ENCODE peak calls at places on chromosome 10, in four cellular contexts. C is HepG2, W is GM12878, R is H1. A is an unnamed sample.

GRCh38 chr10:69268761-69269416 is 9.4 kb upstream of the HK1 start:
- DNase-seq in C (no peak), R (no peak), W (no peak), A (no peak)

GRCh38 chr10:43215758-43216455 is 51.0 kb downstream of the RASGEF1A start:
- DNase-seq in R (no peak), W (no peak), C (no peak), A (no peak)

GRCh38 chr10:111430070-111430469 is 353.2 kb downstream of the ADRA2A start:
- DNase-seq in R (no peak), W (no peak), C (no peak), A (no peak)

GRCh38 chr10:94066411-94066810 is 72.7 kb downstream of the PLCE1 start:
- DNase-seq in W (no peak), R (no peak), C (peak), A (peak)

GRCh38 chr10:1287493-1288480 is 231.6 kb downstream of the WDR37 start:
- DNase-seq in W (no peak), R (no peak), C (no peak), A (no peak)

GRCh38 chr10:47037654-47038425 is 126.6 kb downstream of the PTPN20 start:
- DNase-seq in C (no peak), R (no peak), W (no peak), A (no peak)

GRCh38 chr10:26642896-26643653 is 54.4 kb upstream of the PDSS1 start:
- DNase-seq in R (no peak), W (no peak), C (no peak), A (peak)

GRCh38 chr10:5574642-5575131 is 49.9 kb downstream of the CALML3 start:
- DNase-seq in C (no peak), R (no peak), W (no peak), A (no peak)

GRCh38 chr10:29130190-29130673 is 158.6 kb upstream of the LYZL1 start:
- DNase-seq in R (no peak), W (no peak), C (peak), A (peak)

GRCh38 chr10:62582804-62583208 is 208.6 kb downstream of the ZNF365 start:
- DNase-seq in R (no peak), W (no peak), C (no peak), A (no peak)

GRCh38 chr10:103276941-103277712 is at the start of gene INA:
- DNase-seq in W (no peak), R (peak), C (no peak), A (no peak)

GRCh38 chr10:29189272-29189671 is 99.6 kb upstream of the LYZL1 start:
- DNase-seq in W (no peak), C (no peak), R (no peak), A (no peak)

GRCh38 chr10:29415876-29416275 is 127.0 kb downstream of the LYZL1 start:
- DNase-seq in R (no peak), C (no peak), W (no peak), A (no peak)

GRCh38 chr10:2111936-2112335 is 374.6 kb upstream of the ADARB2 start:
- DNase-seq in C (peak), W (no peak), R (no peak), A (no peak)

GRCh38 chr10:17454181-17454800 is at the start of gene ST8SIA6:
- DNase-seq in R (peak), W (no peak), C (no peak), A (peak)

GRCh38 chr10:133274751-133275682 is 1.7 kb downstream of the ADAM8 start:
- DNase-seq in C (no peak), W (peak), R (no peak), A (peak)

GRCh38 chr10:113474756-113475155 is 78.1 kb upstream of the HABP2 start:
- DNase-seq in R (no peak), W (no peak), C (no peak), A (no peak)

GRCh38 chr10:19816420-19817250 is at the start of gene PLXDC2:
- DNase-seq in R (peak), W (no peak), C (no peak), A (no peak)

GRCh38 chr10:44908936-44909335 is 2.2 kb upstream of the TMEM72 start:
- DNase-seq in R (no peak), C (no peak), W (no peak), A (no peak)

GRCh38 chr10:9800011-9800410 is 1217.7 kb upstream of the CELF2 start:
- DNase-seq in R (no peak), W (no peak), C (no peak), A (no peak)

GRCh38 chr10:118850418-118851061 is 95.8 kb upstream of the CACUL1 start:
- DNase-seq in R (peak), W (no peak), C (peak), A (peak)

GRCh38 chr10:25036381-25036780 is 20.0 kb downstream of the THNSL1 start:
- DNase-seq in R (no peak), W (peak), C (no peak), A (no peak)

GRCh38 chr10:131464789-131465188 is 153.3 kb upstream of the TCERG1L start:
- DNase-seq in C (no peak), W (no peak), R (no peak), A (no peak)

DNA sequence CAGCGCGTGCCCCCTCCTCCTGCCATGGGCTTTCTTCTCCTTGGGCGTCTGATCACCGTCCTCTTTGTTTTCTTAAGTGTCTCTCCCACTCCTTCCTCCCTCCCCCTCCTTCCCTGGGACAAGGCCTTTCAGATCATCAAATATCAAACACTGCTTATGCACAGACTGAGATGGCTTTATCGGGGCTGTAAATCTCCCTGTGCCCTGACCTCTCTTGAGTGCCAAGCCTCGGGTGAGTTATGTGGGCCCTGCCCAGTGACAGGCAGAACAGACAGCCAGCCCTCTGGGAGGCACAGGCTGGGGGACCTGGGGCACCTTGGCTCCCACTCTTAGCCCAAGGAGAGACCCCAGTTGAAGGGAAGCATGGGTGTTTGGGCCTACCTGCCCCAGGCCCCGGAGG is 116.4 kb downstream of the C10orf105 start:
- DNase-seq in W (no peak), C (no peak), R (no peak), A (no peak)
- TF ChIP-seq HDAC6 in W (no peak), C (no peak), R (no peak), A (no peak)

GRCh38 chr10:90227259-90227658 is 525.9 kb downstream of the KIF20B start:
- DNase-seq in C (no peak), W (no peak), R (no peak), A (no peak)

GRCh38 chr10:90226526-90226925 is 525.1 kb downstream of the KIF20B start:
- DNase-seq in C (no peak), R (no peak), W (no peak), A (no peak)

GRCh38 chr10:90224791-90225566 is 523.6 kb downstream of the KIF20B start:
- DNase-seq in C (no peak), W (no peak), R (no peak), A (no peak)

GRCh38 chr10:90229486-90229885 is 528.1 kb downstream of the KIF20B start:
- DNase-seq in R (no peak), C (no peak), W (no peak), A (no peak)

GRCh38 chr10:90227786-90228185 is 526.4 kb downstream of the KIF20B start:
- DNase-seq in W (no peak), R (no peak), C (no peak), A (no peak)
- TF ChIP-seq HDAC6 in W (no peak), R (no peak), C (no peak), A (no peak)

GRCh38 chr10:34102237-34102673 is 712.8 kb downstream of the PARD3 start:
- DNase-seq in R (no peak), C (no peak), W (no peak), A (no peak)

GRCh38 chr10:34102917-34103506 is 712.1 kb downstream of the PARD3 start:
- DNase-seq in R (no peak), C (no peak), W (no peak), A (no peak)

GRCh38 chr10:34106356-34106885 is 708.7 kb downstream of the PARD3 start:
- DNase-seq in W (no peak), C (no peak), R (no peak), A (no peak)

GRCh38 chr10:34107623-34108516 is 707.2 kb downstream of the PARD3 start:
- DNase-seq in W (no peak), C (no peak), R (no peak), A (no peak)

DNA sequence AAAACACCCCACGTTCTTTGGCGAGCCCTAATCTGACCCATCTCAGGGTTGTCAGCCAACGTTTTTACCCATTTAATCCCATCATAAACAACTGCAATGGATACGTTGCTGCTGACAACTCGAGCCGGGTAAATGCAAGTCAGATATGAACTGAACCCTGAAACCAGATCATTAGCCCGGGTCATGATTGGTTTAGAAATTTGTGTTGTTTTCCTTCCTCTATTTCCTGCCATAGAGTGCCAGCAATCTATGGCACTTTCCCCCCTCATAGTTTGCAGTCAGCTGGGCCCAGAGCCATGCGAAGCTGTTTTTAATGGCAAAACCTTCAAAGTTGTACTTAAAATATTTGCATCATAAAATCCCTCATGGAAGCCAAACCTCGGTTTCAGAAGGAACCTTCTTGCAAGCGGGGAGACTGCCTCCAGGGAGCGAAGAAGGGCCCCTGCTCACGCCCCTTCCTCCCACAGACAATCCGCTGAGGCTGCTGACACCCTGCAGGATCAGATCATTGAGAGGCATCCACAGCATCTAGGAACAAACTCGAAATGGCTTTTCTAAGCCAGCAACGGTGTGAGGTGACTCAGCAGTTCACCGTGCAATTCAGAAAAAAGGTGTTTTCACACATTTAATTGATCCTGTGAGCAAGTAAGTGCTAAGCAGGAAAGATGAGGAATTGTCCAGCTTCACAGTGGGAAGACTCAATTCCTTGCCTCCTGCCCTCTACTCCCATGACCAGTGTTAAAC is 710.1 kb downstream of the PARD3 start:
- DNase-seq in C (no peak), R (no peak), W (no peak), A (no peak)
- TF ChIP-seq HDAC6 in C (no peak), R (no peak), W (no peak), A (no peak)

GRCh38 chr10:15379043-15379442 is 8.0 kb upstream of the FAM171A1 start:
- DNase-seq in W (no peak), R (peak), C (no peak), A (no peak)
- TF ChIP-seq HDAC6 in W (no peak), R (no peak), C (no peak), A (no peak)

DNA sequence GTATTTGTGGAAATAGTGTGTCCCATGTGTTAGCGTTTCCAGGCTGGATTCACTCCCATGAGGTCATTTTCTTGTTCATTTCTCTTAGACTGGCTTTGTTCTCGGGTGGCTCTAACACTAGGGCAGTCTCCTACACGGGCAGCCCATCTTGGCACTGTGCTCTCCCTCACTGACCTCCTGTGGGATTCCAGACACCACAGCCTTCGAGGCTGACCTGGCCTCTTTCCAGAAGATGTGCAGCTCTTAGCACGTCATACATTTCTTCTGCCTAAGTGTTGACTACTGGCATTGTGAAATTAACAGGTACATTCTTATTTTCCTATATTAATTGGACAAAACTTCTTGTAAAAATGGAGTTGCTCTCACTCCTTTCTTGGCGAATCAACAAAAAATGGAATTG is 72.8 kb downstream of the INSYN2A start:
- DNase-seq in W (no peak), R (no peak), C (no peak), A (no peak)
- TF ChIP-seq HDAC6 in W (no peak), R (no peak), C (no peak), A (no peak)

GRCh38 chr10:3777876-3778707 is 6.9 kb downstream of the KLF6 start:
- DNase-seq in R (no peak), W (no peak), C (no peak), A (no peak)
- TF ChIP-seq HDAC6 in R (no peak), W (no peak), C (no peak), A (no peak)

DNA sequence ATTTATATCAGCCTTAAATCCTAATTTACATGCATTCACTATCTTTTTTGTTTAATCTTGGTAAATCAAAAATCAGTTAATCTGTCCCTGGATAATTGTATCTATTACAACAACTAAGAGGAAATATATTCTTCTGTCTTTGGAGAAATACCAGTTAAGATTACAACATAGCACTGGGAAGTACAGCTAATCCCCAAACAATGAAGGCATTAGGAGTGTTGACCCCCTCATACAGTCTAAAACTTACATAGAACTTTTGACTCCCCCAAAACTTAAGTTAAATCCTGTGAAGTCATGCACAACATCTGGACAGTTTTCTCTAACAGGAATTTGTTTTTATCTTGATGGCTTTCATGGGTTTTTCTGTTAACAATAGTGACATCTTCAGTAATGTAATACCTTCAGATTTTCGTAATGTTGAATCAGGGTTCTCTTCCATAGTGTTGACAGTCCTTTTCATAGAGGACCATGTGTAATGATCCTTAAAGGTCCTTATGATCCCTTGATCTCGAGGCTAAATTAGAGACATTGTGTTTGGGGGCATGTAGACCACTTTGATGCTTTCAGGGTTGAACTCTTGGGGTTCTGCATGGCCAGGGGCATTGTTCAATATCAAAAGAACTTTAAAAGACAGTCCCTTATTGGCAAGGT is 24.1 kb upstream of the ABCC2 start:
- DNase-seq in C (no peak), W (no peak), R (no peak), A (no peak)
- TF ChIP-seq HDAC6 in C (no peak), W (no peak), R (no peak), A (no peak)